ENCODE peak calls at places on chromosomes 2 and 18, in five cellular contexts. One of them, this sample, is unnamed.

GRCh38 chr18:37754141-37754540 is 188.5 kb upstream of the CELF4 start:
- DNase-seq in SK-N-SH: no peak
- DNase-seq in HCT116: no peak
- DNase-seq in HepG2: no peak
- DNase-seq in GM12878: no peak
- DNase-seq in this sample: no peak

GRCh38 chr2:85999131-85999831 is 106.4 kb downstream of the POLR1A start:
- DNase-seq in SK-N-SH: no peak
- DNase-seq in HCT116: no peak
- DNase-seq in HepG2: no peak
- DNase-seq in GM12878: peak; percentile 77
- DNase-seq in this sample: peak; percentile 36

GRCh38 chr2:230221533-230221932 is 1.7 kb upstream of the SP110 start:
- DNase-seq in SK-N-SH: no peak
- DNase-seq in HCT116: no peak
- DNase-seq in HepG2: no peak
- DNase-seq in GM12878: no peak
- DNase-seq in this sample: no peak

GRCh38 chr2:145344076-145344724 is 824.3 kb upstream of the ZEB2 start:
- DNase-seq in SK-N-SH: no peak
- DNase-seq in HCT116: no peak
- DNase-seq in HepG2: no peak
- DNase-seq in GM12878: no peak
- DNase-seq in this sample: no peak

GRCh38 chr18:48197819-48198218 is 211.4 kb downstream of the ZBTB7C start:
- DNase-seq in SK-N-SH: no peak
- DNase-seq in HCT116: no peak
- DNase-seq in HepG2: no peak
- DNase-seq in GM12878: no peak
- DNase-seq in this sample: no peak

GRCh38 chr2:234091432-234091879 is 41.0 kb downstream of the SPP2 start:
- DNase-seq in SK-N-SH: no peak
- DNase-seq in HCT116: no peak
- DNase-seq in HepG2: no peak
- DNase-seq in GM12878: no peak
- DNase-seq in this sample: peak; percentile 79

GRCh38 chr2:101064868-101065549 is 62.9 kb downstream of the RPL31 start:
- DNase-seq in SK-N-SH: no peak
- DNase-seq in HCT116: peak; percentile 57
- DNase-seq in HepG2: peak; percentile 98
- DNase-seq in GM12878: no peak
- DNase-seq in this sample: peak; percentile 68

GRCh38 chr2:11930211-11930761 is 183.9 kb downstream of the LPIN1 start:
- DNase-seq in SK-N-SH: peak; percentile 32
- DNase-seq in HCT116: no peak
- DNase-seq in HepG2: no peak
- DNase-seq in GM12878: no peak
- DNase-seq in this sample: peak; percentile 41

GRCh38 chr2:107810734-107811133 is 16.0 kb upstream of the RGPD4 start:
- DNase-seq in SK-N-SH: no peak
- DNase-seq in HCT116: no peak
- DNase-seq in HepG2: no peak
- DNase-seq in GM12878: no peak
- DNase-seq in this sample: no peak

GRCh38 chr2:174012347-174013309 is 47.5 kb upstream of the SP3 start:
- DNase-seq in SK-N-SH: no peak
- DNase-seq in HCT116: no peak
- DNase-seq in HepG2: no peak
- DNase-seq in GM12878: no peak
- DNase-seq in this sample: peak; percentile 31

GRCh38 chr2:143629344-143629743 is 500.1 kb downstream of the ARHGAP15 start:
- DNase-seq in SK-N-SH: no peak
- DNase-seq in HCT116: no peak
- DNase-seq in HepG2: no peak
- DNase-seq in GM12878: no peak
- DNase-seq in this sample: no peak

GRCh38 chr2:105102963-105103421 is 65.1 kb downstream of the MRPS9 start:
- DNase-seq in SK-N-SH: no peak
- DNase-seq in HCT116: peak; percentile 64
- DNase-seq in HepG2: peak; percentile 15
- DNase-seq in GM12878: no peak
- DNase-seq in this sample: no peak

GRCh38 chr2:233813236-233814062 is 35.3 kb downstream of the MROH2A start:
- DNase-seq in SK-N-SH: no peak
- DNase-seq in HCT116: no peak
- DNase-seq in HepG2: no peak
- DNase-seq in GM12878: no peak
- DNase-seq in this sample: no peak

GRCh38 chr18:59899298-59900221 is at the start of gene PMAIP1:
- DNase-seq in SK-N-SH: peak; percentile 96
- DNase-seq in HCT116: peak; percentile 81
- DNase-seq in HepG2: peak; percentile 49
- DNase-seq in GM12878: no peak
- DNase-seq in this sample: peak; percentile 91

GRCh38 chr2:111161971-111162370 is 41.3 kb downstream of the BCL2L11 start:
- DNase-seq in SK-N-SH: peak; percentile 60
- DNase-seq in HCT116: no peak
- DNase-seq in HepG2: no peak
- DNase-seq in GM12878: no peak
- DNase-seq in this sample: peak; percentile 72

GRCh38 chr2:215696998-215697397 is 261.1 kb upstream of the FN1 start:
- DNase-seq in SK-N-SH: no peak
- DNase-seq in HCT116: no peak
- DNase-seq in HepG2: no peak
- DNase-seq in GM12878: no peak
- DNase-seq in this sample: no peak

GRCh38 chr2:20050712-20051517 is 513 bp downstream of the LAPTM4A start:
- DNase-seq in SK-N-SH: peak; percentile 54
- DNase-seq in HCT116: no peak
- DNase-seq in HepG2: peak; percentile 81
- DNase-seq in GM12878: no peak
- DNase-seq in this sample: peak; percentile 75

GRCh38 chr2:120441744-120442471 is 96.0 kb downstream of the INHBB start:
- DNase-seq in SK-N-SH: peak; percentile 79
- DNase-seq in HCT116: no peak
- DNase-seq in HepG2: peak; percentile 77
- DNase-seq in GM12878: no peak
- DNase-seq in this sample: no peak

GRCh38 chr2:120445431-120446143 is 99.7 kb downstream of the INHBB start:
- DNase-seq in SK-N-SH: no peak
- DNase-seq in HCT116: peak; percentile 49
- DNase-seq in HepG2: peak; percentile 77
- DNase-seq in GM12878: no peak
- DNase-seq in this sample: no peak

GRCh38 chr2:128441341-128442052 is 122.8 kb upstream of the HS6ST1 start:
- DNase-seq in SK-N-SH: no peak
- DNase-seq in HCT116: no peak
- DNase-seq in HepG2: no peak
- DNase-seq in GM12878: no peak
- DNase-seq in this sample: no peak

GRCh38 chr18:10230072-10230471 is 224.4 kb upstream of the APCDD1 start:
- DNase-seq in SK-N-SH: no peak
- DNase-seq in HCT116: peak; percentile 44
- DNase-seq in HepG2: peak; percentile 23
- DNase-seq in GM12878: no peak
- DNase-seq in this sample: peak; percentile 20

GRCh38 chr18:60693426-60693825 is 320.9 kb upstream of the MC4R start:
- DNase-seq in SK-N-SH: no peak
- DNase-seq in HCT116: no peak
- DNase-seq in HepG2: no peak
- DNase-seq in GM12878: no peak
- DNase-seq in this sample: peak; percentile 65

GRCh38 chr2:234596696-234597575 is 100.1 kb upstream of the ARL4C start:
- DNase-seq in SK-N-SH: no peak
- DNase-seq in HCT116: no peak
- DNase-seq in HepG2: no peak
- DNase-seq in GM12878: no peak
- DNase-seq in this sample: no peak

GRCh38 chr2:86632672-86633071 is 9.0 kb upstream of the RNF103 start:
- DNase-seq in SK-N-SH: no peak
- DNase-seq in HCT116: no peak
- DNase-seq in HepG2: peak; percentile 83
- DNase-seq in GM12878: no peak
- DNase-seq in this sample: peak; percentile 53

GRCh38 chr18:75785175-75785574 is 357.7 kb upstream of the SMIM21 start:
- DNase-seq in SK-N-SH: no peak
- DNase-seq in HCT116: no peak
- DNase-seq in HepG2: no peak
- DNase-seq in GM12878: no peak
- DNase-seq in this sample: no peak

GRCh38 chr2:237691200-237691907 is 64.0 kb downstream of the LRRFIP1 start:
- DNase-seq in SK-N-SH: no peak
- DNase-seq in HCT116: no peak
- DNase-seq in HepG2: no peak
- DNase-seq in GM12878: no peak
- DNase-seq in this sample: no peak

GRCh38 chr2:182824759-182825143 is 41.7 kb downstream of the FRZB start:
- DNase-seq in SK-N-SH: no peak
- DNase-seq in HCT116: no peak
- DNase-seq in HepG2: no peak
- DNase-seq in GM12878: no peak
- DNase-seq in this sample: no peak

GRCh38 chr18:11514267-11514666 is 95.1 kb upstream of the SLC35G4 start:
- DNase-seq in SK-N-SH: no peak
- DNase-seq in HCT116: no peak
- DNase-seq in HepG2: no peak
- DNase-seq in GM12878: no peak
- DNase-seq in this sample: no peak

GRCh38 chr2:72157871-72158771 is 10.5 kb upstream of the CYP26B1 start:
- DNase-seq in SK-N-SH: no peak
- DNase-seq in HCT116: no peak
- DNase-seq in HepG2: no peak
- DNase-seq in GM12878: no peak
- DNase-seq in this sample: no peak

DNA sequence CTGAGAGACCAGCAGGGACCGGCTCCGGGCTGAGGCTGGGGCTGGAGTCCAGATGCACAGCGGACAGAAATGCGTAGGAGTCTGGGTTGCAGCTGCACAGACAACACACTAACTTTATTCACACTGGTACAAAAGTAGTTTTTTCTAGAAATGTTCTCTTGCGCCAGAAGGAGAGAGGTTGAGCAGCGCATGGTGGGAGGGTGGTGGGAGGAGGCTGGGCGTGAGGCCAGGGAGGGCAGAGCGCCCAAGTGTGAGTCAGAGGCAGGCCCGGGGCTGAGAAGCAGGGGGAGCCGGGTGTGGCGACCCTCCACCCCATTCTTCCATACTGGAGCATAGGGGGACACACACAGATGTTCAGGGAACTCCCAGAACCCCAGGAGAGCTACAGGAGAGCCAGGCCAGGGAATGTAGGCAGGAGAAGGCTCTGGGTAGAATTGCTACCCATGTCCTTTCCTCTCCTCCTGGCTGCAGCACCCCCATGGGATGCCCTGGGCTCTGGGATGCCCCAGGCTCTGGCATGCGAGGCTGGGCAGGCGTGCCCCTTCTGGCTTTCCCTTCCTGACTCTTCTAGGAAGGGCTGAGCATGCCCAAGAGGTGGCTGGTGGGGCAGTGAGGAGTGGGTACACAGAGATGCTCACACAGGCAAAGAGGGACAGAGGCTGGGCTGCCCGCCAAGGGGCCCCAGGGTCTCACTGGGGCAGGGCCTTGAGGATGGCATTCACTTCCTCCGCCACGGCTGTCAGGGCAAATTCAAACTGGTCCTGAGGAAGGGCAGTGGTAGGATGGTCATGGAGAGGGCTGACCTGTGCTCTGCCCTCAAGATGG is 10.6 kb downstream of the DNAJB2 start:
- DNase-seq in SK-N-SH: no peak
- DNase-seq in HCT116: no peak
- DNase-seq in HepG2: no peak
- DNase-seq in GM12878: no peak
- DNase-seq in this sample: peak; percentile 73
- TF ChIP-seq POLR2AphosphoS5 in SK-N-SH: no peak
- TF ChIP-seq POLR2AphosphoS5 in HCT116: no peak
- TF ChIP-seq POLR2AphosphoS5 in HepG2: no peak
- TF ChIP-seq POLR2AphosphoS5 in GM12878: no peak
- TF ChIP-seq POLR2AphosphoS5 in this sample: no peak

GRCh38 chr2:38528008-38528442 is 74.7 kb downstream of the HNRNPLL start:
- DNase-seq in SK-N-SH: peak; percentile 96
- DNase-seq in HCT116: no peak
- DNase-seq in HepG2: peak; percentile 36
- DNase-seq in GM12878: no peak
- DNase-seq in this sample: peak; percentile 49
- TF ChIP-seq MAX in SK-N-SH: peak; percentile 46
- TF ChIP-seq MAX in HCT116: no peak
- TF ChIP-seq MAX in HepG2: no peak
- TF ChIP-seq MAX in GM12878: no peak
- TF ChIP-seq MAX in this sample: no peak

GRCh38 chr2:42851740-42852250 is 59.4 kb upstream of the HAAO start:
- DNase-seq in SK-N-SH: no peak
- DNase-seq in HCT116: no peak
- DNase-seq in HepG2: no peak
- DNase-seq in GM12878: no peak
- DNase-seq in this sample: no peak

GRCh38 chr2:42854207-42854818 is 61.9 kb upstream of the HAAO start:
- DNase-seq in SK-N-SH: no peak
- DNase-seq in HCT116: no peak
- DNase-seq in HepG2: peak; percentile 43
- DNase-seq in GM12878: no peak
- DNase-seq in this sample: no peak

GRCh38 chr2:42852798-42853197 is 60.4 kb upstream of the HAAO start:
- DNase-seq in SK-N-SH: no peak
- DNase-seq in HCT116: no peak
- DNase-seq in HepG2: no peak
- DNase-seq in GM12878: no peak
- DNase-seq in this sample: no peak

GRCh38 chr2:42855221-42855970 is 63.0 kb upstream of the HAAO start:
- DNase-seq in SK-N-SH: no peak
- DNase-seq in HCT116: no peak
- DNase-seq in HepG2: no peak
- DNase-seq in GM12878: no peak
- DNase-seq in this sample: no peak

GRCh38 chr2:42853571-42854206 is 61.3 kb upstream of the HAAO start:
- DNase-seq in SK-N-SH: no peak
- DNase-seq in HCT116: no peak
- DNase-seq in HepG2: no peak
- DNase-seq in GM12878: no peak
- DNase-seq in this sample: no peak
- H2AFZ ChIP-seq in SK-N-SH: no peak overlapping the region
- H2AFZ ChIP-seq in HCT116: no peak overlapping the region
- H2AFZ ChIP-seq in HepG2: no peak overlapping the region
- H2AFZ ChIP-seq in GM12878: no peak overlapping the region
- H2AFZ ChIP-seq in this sample: no peak overlapping the region

GRCh38 chr2:214482716-214483115 is 71.9 kb downstream of the VWC2L start:
- DNase-seq in SK-N-SH: no peak
- DNase-seq in HCT116: no peak
- DNase-seq in HepG2: no peak
- DNase-seq in GM12878: no peak
- DNase-seq in this sample: no peak

GRCh38 chr2:214477305-214477704 is 66.5 kb downstream of the VWC2L start:
- DNase-seq in SK-N-SH: no peak
- DNase-seq in HCT116: no peak
- DNase-seq in HepG2: no peak
- DNase-seq in GM12878: no peak
- DNase-seq in this sample: no peak

GRCh38 chr2:214484239-214484638 is 73.4 kb downstream of the VWC2L start:
- DNase-seq in SK-N-SH: no peak
- DNase-seq in HCT116: no peak
- DNase-seq in HepG2: no peak
- DNase-seq in GM12878: no peak
- DNase-seq in this sample: no peak

GRCh38 chr2:214484701-214485100 is 73.8 kb downstream of the VWC2L start:
- DNase-seq in SK-N-SH: no peak
- DNase-seq in HCT116: no peak
- DNase-seq in HepG2: no peak
- DNase-seq in GM12878: no peak
- DNase-seq in this sample: no peak

GRCh38 chr2:214481204-214481603 is 70.3 kb downstream of the VWC2L start:
- DNase-seq in SK-N-SH: no peak
- DNase-seq in HCT116: no peak
- DNase-seq in HepG2: no peak
- DNase-seq in GM12878: no peak
- DNase-seq in this sample: no peak
- TF ChIP-seq POLR2AphosphoS5 in SK-N-SH: no peak
- TF ChIP-seq POLR2AphosphoS5 in HCT116: no peak
- TF ChIP-seq POLR2AphosphoS5 in HepG2: no peak
- TF ChIP-seq POLR2AphosphoS5 in GM12878: no peak
- TF ChIP-seq POLR2AphosphoS5 in this sample: no peak

This sample was measured in endothelial cell of umbilical vein.